ENCODE peak calls at places on chromosomes 1 and 21, in six cellular contexts. One of them, this sample, is unnamed. For H3K27me3, H3K36me3 and H3K9me3, the result is how much of the 10 kb centered on the place peaks cover.

GRCh38 chr21:37532868-37533780 is 166.6 kb downstream of the DYRK1A start:
- DNase-seq in body of pancreas: peak
- DNase-seq in cardiac muscle cell: no peak
- DNase-seq in left ventricle myocardium inferior: no peak
- DNase-seq in CD4-positive, alpha-beta memory T cell: no peak
- DNase-seq in iPS DF 6.9: no peak
- DNase-seq in this sample: peak

GRCh38 chr1:154344977-154345837 is 19.9 kb downstream of the ATP8B2 start:
- DNase-seq in body of pancreas: peak
- DNase-seq in cardiac muscle cell: peak
- DNase-seq in iPS DF 6.9: no peak
- DNase-seq in left ventricle myocardium inferior: no peak
- DNase-seq in CD4-positive, alpha-beta memory T cell: peak
- DNase-seq in this sample: no peak

GRCh38 chr1:76231320-76231719 is 156.8 kb downstream of the ST6GALNAC3 start:
- DNase-seq in CD4-positive, alpha-beta memory T cell: no peak
- DNase-seq in cardiac muscle cell: no peak
- DNase-seq in body of pancreas: no peak
- DNase-seq in iPS DF 6.9: no peak
- DNase-seq in left ventricle myocardium inferior: no peak
- DNase-seq in this sample: no peak

GRCh38 chr1:56516539-56517252 is 62.7 kb downstream of the PLPP3 start:
- DNase-seq in body of pancreas: peak
- DNase-seq in CD4-positive, alpha-beta memory T cell: no peak
- DNase-seq in left ventricle myocardium inferior: no peak
- DNase-seq in iPS DF 6.9: peak
- DNase-seq in cardiac muscle cell: no peak
- DNase-seq in this sample: no peak

GRCh38 chr21:38787461-38788274 is 18.1 kb upstream of the ETS2 start:
- DNase-seq in left ventricle myocardium inferior: no peak
- DNase-seq in iPS DF 6.9: no peak
- DNase-seq in CD4-positive, alpha-beta memory T cell: no peak
- DNase-seq in body of pancreas: peak
- DNase-seq in cardiac muscle cell: no peak
- DNase-seq in this sample: peak

GRCh38 chr1:193700710-193701355 is 514.4 kb upstream of the B3GALT2 start:
- DNase-seq in iPS DF 6.9: no peak
- DNase-seq in CD4-positive, alpha-beta memory T cell: no peak
- DNase-seq in left ventricle myocardium inferior: no peak
- DNase-seq in cardiac muscle cell: no peak
- DNase-seq in body of pancreas: no peak
- DNase-seq in this sample: no peak

GRCh38 chr21:23016617-23017016 is 2018.4 kb downstream of the NCAM2 start:
- DNase-seq in cardiac muscle cell: peak
- DNase-seq in body of pancreas: no peak
- DNase-seq in iPS DF 6.9: no peak
- DNase-seq in CD4-positive, alpha-beta memory T cell: no peak
- DNase-seq in left ventricle myocardium inferior: no peak
- DNase-seq in this sample: no peak

GRCh38 chr1:162349635-162350330 is 26.9 kb downstream of the SPATA46 start:
- DNase-seq in left ventricle myocardium inferior: no peak
- DNase-seq in iPS DF 6.9: no peak
- DNase-seq in cardiac muscle cell: no peak
- DNase-seq in body of pancreas: no peak
- DNase-seq in CD4-positive, alpha-beta memory T cell: no peak
- DNase-seq in this sample: no peak

GRCh38 chr1:160781914-160782689 is 13.9 kb upstream of the LY9 start:
- DNase-seq in CD4-positive, alpha-beta memory T cell: no peak
- DNase-seq in cardiac muscle cell: no peak
- DNase-seq in left ventricle myocardium inferior: no peak
- DNase-seq in body of pancreas: peak
- DNase-seq in iPS DF 6.9: no peak
- DNase-seq in this sample: no peak

GRCh38 chr1:165075725-165076370 is 280.7 kb downstream of the LMX1A start:
- DNase-seq in CD4-positive, alpha-beta memory T cell: no peak
- DNase-seq in iPS DF 6.9: no peak
- DNase-seq in body of pancreas: peak
- DNase-seq in left ventricle myocardium inferior: no peak
- DNase-seq in cardiac muscle cell: peak
- DNase-seq in this sample: no peak

GRCh38 chr1:15621975-15622374 is 4.7 kb downstream of the DDI2 start:
- DNase-seq in iPS DF 6.9: no peak
- DNase-seq in cardiac muscle cell: no peak
- DNase-seq in body of pancreas: no peak
- DNase-seq in CD4-positive, alpha-beta memory T cell: no peak
- DNase-seq in left ventricle myocardium inferior: no peak
- DNase-seq in this sample: no peak

GRCh38 chr1:53078333-53079101 is 16.5 kb downstream of the PODN start:
- DNase-seq in left ventricle myocardium inferior: peak
- DNase-seq in iPS DF 6.9: no peak
- DNase-seq in cardiac muscle cell: no peak
- DNase-seq in CD4-positive, alpha-beta memory T cell: no peak
- DNase-seq in body of pancreas: no peak
- DNase-seq in this sample: peak

GRCh38 chr1:165910764-165911421 is 83.5 kb downstream of the UCK2 start:
- DNase-seq in body of pancreas: peak
- DNase-seq in cardiac muscle cell: no peak
- DNase-seq in iPS DF 6.9: no peak
- DNase-seq in CD4-positive, alpha-beta memory T cell: no peak
- DNase-seq in left ventricle myocardium inferior: peak
- DNase-seq in this sample: peak

GRCh38 chr1:108521990-108522393 is 37.9 kb upstream of the EEIG2 start:
- DNase-seq in iPS DF 6.9: no peak
- DNase-seq in body of pancreas: no peak
- DNase-seq in cardiac muscle cell: no peak
- DNase-seq in left ventricle myocardium inferior: no peak
- DNase-seq in CD4-positive, alpha-beta memory T cell: no peak
- DNase-seq in this sample: no peak

GRCh38 chr1:161226759-161227158 is 899 bp downstream of the TOMM40L start:
- DNase-seq in iPS DF 6.9: no peak
- DNase-seq in CD4-positive, alpha-beta memory T cell: no peak
- DNase-seq in left ventricle myocardium inferior: no peak
- DNase-seq in body of pancreas: no peak
- DNase-seq in cardiac muscle cell: no peak
- DNase-seq in this sample: no peak

GRCh38 chr1:184272178-184272866 is 114.5 kb upstream of the C1orf21 start:
- DNase-seq in cardiac muscle cell: no peak
- DNase-seq in body of pancreas: no peak
- DNase-seq in CD4-positive, alpha-beta memory T cell: no peak
- DNase-seq in iPS DF 6.9: no peak
- DNase-seq in left ventricle myocardium inferior: no peak
- DNase-seq in this sample: no peak

GRCh38 chr1:162003825-162004205 is 19.9 kb downstream of the OLFML2B start:
- DNase-seq in body of pancreas: no peak
- DNase-seq in iPS DF 6.9: no peak
- DNase-seq in cardiac muscle cell: no peak
- DNase-seq in CD4-positive, alpha-beta memory T cell: no peak
- DNase-seq in left ventricle myocardium inferior: no peak
- DNase-seq in this sample: no peak

GRCh38 chr21:46442938-46443337 is 15.8 kb upstream of the DIP2A start:
- DNase-seq in iPS DF 6.9: no peak
- DNase-seq in cardiac muscle cell: no peak
- DNase-seq in body of pancreas: no peak
- DNase-seq in left ventricle myocardium inferior: no peak
- DNase-seq in CD4-positive, alpha-beta memory T cell: no peak
- DNase-seq in this sample: no peak

GRCh38 chr1:2966940-2967725 is 54.1 kb upstream of the ACTRT2 start:
- DNase-seq in CD4-positive, alpha-beta memory T cell: no peak
- DNase-seq in body of pancreas: peak
- DNase-seq in left ventricle myocardium inferior: peak
- DNase-seq in iPS DF 6.9: no peak
- DNase-seq in cardiac muscle cell: no peak
- DNase-seq in this sample: peak

GRCh38 chr1:69657976-69658375 is 90.3 kb downstream of the LRRC7 start:
- DNase-seq in iPS DF 6.9: no peak
- DNase-seq in left ventricle myocardium inferior: no peak
- DNase-seq in cardiac muscle cell: no peak
- DNase-seq in body of pancreas: no peak
- DNase-seq in CD4-positive, alpha-beta memory T cell: no peak
- DNase-seq in this sample: no peak

GRCh38 chr1:31577515-31578191 is 1.3 kb downstream of the TINAGL1 start:
- DNase-seq in CD4-positive, alpha-beta memory T cell: no peak
- DNase-seq in cardiac muscle cell: no peak
- DNase-seq in body of pancreas: no peak
- DNase-seq in iPS DF 6.9: no peak
- DNase-seq in left ventricle myocardium inferior: no peak
- DNase-seq in this sample: no peak

GRCh38 chr1:220347654-220348175 is 75.5 kb upstream of the RAB3GAP2 start:
- DNase-seq in body of pancreas: no peak
- DNase-seq in iPS DF 6.9: no peak
- DNase-seq in left ventricle myocardium inferior: no peak
- DNase-seq in CD4-positive, alpha-beta memory T cell: no peak
- DNase-seq in cardiac muscle cell: no peak
- DNase-seq in this sample: no peak

GRCh38 chr1:22154063-22154462 is 11.2 kb upstream of the WNT4 start:
- DNase-seq in CD4-positive, alpha-beta memory T cell: no peak
- DNase-seq in cardiac muscle cell: no peak
- DNase-seq in iPS DF 6.9: no peak
- DNase-seq in body of pancreas: no peak
- DNase-seq in left ventricle myocardium inferior: no peak
- DNase-seq in this sample: no peak

GRCh38 chr1:63916485-63917360 is 142.9 kb downstream of the ROR1 start:
- DNase-seq in iPS DF 6.9: no peak
- DNase-seq in cardiac muscle cell: no peak
- DNase-seq in CD4-positive, alpha-beta memory T cell: no peak
- DNase-seq in body of pancreas: peak
- DNase-seq in left ventricle myocardium inferior: no peak
- DNase-seq in this sample: no peak

GRCh38 chr21:43193651-43194302 is 25.0 kb downstream of the CRYAA start:
- DNase-seq in CD4-positive, alpha-beta memory T cell: no peak
- DNase-seq in iPS DF 6.9: no peak
- DNase-seq in body of pancreas: no peak
- DNase-seq in left ventricle myocardium inferior: peak
- DNase-seq in cardiac muscle cell: no peak
- DNase-seq in this sample: peak

GRCh38 chr1:211711313-211711712 is 35.9 kb upstream of the NEK2 start:
- DNase-seq in cardiac muscle cell: no peak
- DNase-seq in left ventricle myocardium inferior: no peak
- DNase-seq in CD4-positive, alpha-beta memory T cell: no peak
- DNase-seq in iPS DF 6.9: no peak
- DNase-seq in body of pancreas: no peak
- DNase-seq in this sample: no peak

GRCh38 chr1:61887921-61888564 is 145.8 kb downstream of the PATJ start:
- DNase-seq in body of pancreas: no peak
- DNase-seq in iPS DF 6.9: no peak
- DNase-seq in left ventricle myocardium inferior: peak
- DNase-seq in cardiac muscle cell: no peak
- DNase-seq in CD4-positive, alpha-beta memory T cell: no peak
- DNase-seq in this sample: no peak

GRCh38 chr21:36803801-36804452 is 105.0 kb downstream of the SIM2 start:
- DNase-seq in left ventricle myocardium inferior: no peak
- DNase-seq in iPS DF 6.9: no peak
- DNase-seq in body of pancreas: no peak
- DNase-seq in CD4-positive, alpha-beta memory T cell: no peak
- DNase-seq in cardiac muscle cell: no peak
- DNase-seq in this sample: no peak

GRCh38 chr1:36476945-36477344 is 5.8 kb downstream of the CSF3R start:
- DNase-seq in body of pancreas: no peak
- DNase-seq in iPS DF 6.9: no peak
- DNase-seq in cardiac muscle cell: no peak
- DNase-seq in CD4-positive, alpha-beta memory T cell: no peak
- DNase-seq in left ventricle myocardium inferior: no peak
- DNase-seq in this sample: no peak
- H3K27me3 ChIP-seq in body of pancreas: under half
- H3K27me3 ChIP-seq in iPS DF 6.9: under half
- H3K27me3 ChIP-seq in cardiac muscle cell: under half
- H3K27me3 ChIP-seq in CD4-positive, alpha-beta memory T cell: under half
- H3K27me3 ChIP-seq in left ventricle myocardium inferior: under half
- H3K27me3 ChIP-seq in this sample: under half

DNA sequence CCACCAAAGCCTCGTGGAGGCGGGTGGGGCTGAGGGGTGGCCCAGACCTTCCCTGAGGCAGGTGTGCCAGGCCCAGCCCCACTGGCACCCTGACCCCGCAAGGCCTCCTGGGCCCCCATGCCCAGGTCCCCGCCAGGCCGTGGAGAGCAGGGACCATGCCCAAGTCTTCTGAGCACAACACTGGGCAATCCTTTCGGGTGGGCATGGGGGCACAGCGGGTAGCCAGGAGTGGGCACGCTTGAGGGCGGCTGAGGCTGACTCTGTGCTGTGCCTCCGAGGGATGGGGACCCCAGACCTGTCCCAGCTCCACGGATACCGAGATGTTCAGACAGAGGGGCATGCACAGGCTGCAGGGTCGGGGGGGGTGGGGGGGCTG is 12.9 kb downstream of the CFAP410 start:
- DNase-seq in CD4-positive, alpha-beta memory T cell: no peak
- DNase-seq in cardiac muscle cell: no peak
- DNase-seq in iPS DF 6.9: no peak
- DNase-seq in left ventricle myocardium inferior: no peak
- DNase-seq in body of pancreas: no peak
- DNase-seq in this sample: no peak
- H3K36me3 ChIP-seq in CD4-positive, alpha-beta memory T cell: under half
- H3K36me3 ChIP-seq in cardiac muscle cell: under half
- H3K36me3 ChIP-seq in iPS DF 6.9: under half
- H3K36me3 ChIP-seq in left ventricle myocardium inferior: half or more
- H3K36me3 ChIP-seq in body of pancreas: under half
- H3K36me3 ChIP-seq in this sample: under half

GRCh38 chr1:246989901-246990300 is 18.0 kb downstream of the ZNF695 start:
- DNase-seq in CD4-positive, alpha-beta memory T cell: no peak
- DNase-seq in cardiac muscle cell: no peak
- DNase-seq in body of pancreas: no peak
- DNase-seq in left ventricle myocardium inferior: no peak
- DNase-seq in iPS DF 6.9: no peak
- DNase-seq in this sample: no peak

GRCh38 chr1:246987083-246987690 is 20.7 kb downstream of the ZNF695 start:
- DNase-seq in CD4-positive, alpha-beta memory T cell: no peak
- DNase-seq in iPS DF 6.9: no peak
- DNase-seq in cardiac muscle cell: no peak
- DNase-seq in body of pancreas: no peak
- DNase-seq in left ventricle myocardium inferior: no peak
- DNase-seq in this sample: no peak

GRCh38 chr1:246988316-246988715 is 19.5 kb downstream of the ZNF695 start:
- DNase-seq in body of pancreas: no peak
- DNase-seq in CD4-positive, alpha-beta memory T cell: no peak
- DNase-seq in left ventricle myocardium inferior: no peak
- DNase-seq in iPS DF 6.9: no peak
- DNase-seq in cardiac muscle cell: no peak
- DNase-seq in this sample: no peak
- H3K9me3 ChIP-seq in body of pancreas: under half
- H3K9me3 ChIP-seq in CD4-positive, alpha-beta memory T cell: under half
- H3K9me3 ChIP-seq in left ventricle myocardium inferior: half or more
- H3K9me3 ChIP-seq in iPS DF 6.9: under half
- H3K9me3 ChIP-seq in cardiac muscle cell: under half
- H3K9me3 ChIP-seq in this sample: under half

DNA sequence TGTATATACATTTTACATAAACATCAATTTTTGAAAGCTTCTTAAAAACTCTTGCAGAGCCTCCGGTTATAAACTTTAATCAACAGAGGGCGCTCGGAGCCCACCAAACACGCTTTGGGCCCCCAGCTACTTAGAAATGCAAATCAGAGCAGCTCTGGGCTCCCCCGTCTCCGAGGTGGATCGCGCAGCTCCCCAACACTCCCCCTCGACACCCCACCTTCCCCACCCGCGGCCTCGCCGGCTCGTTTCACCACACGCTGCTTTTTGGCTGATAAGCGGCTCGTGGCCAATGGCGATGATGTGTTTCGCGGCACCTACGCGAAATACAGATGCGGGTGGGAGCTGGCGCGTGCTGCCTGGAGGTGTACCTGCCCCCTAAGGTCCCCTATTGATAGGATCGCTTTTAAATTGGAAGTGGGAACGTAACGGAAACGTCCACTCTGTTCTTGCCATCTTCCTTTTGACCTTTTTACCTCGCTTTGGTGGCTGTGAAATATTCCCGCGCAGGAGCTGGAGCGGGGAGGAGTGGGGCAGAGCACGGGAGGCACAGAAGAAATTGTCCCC is 1.6 kb upstream of the KIF26B start:
- DNase-seq in CD4-positive, alpha-beta memory T cell: peak
- DNase-seq in body of pancreas: peak
- DNase-seq in cardiac muscle cell: peak
- DNase-seq in iPS DF 6.9: no peak
- DNase-seq in left ventricle myocardium inferior: peak
- DNase-seq in this sample: no peak
- H3K27me3 ChIP-seq in CD4-positive, alpha-beta memory T cell: under half
- H3K27me3 ChIP-seq in body of pancreas: under half
- H3K27me3 ChIP-seq in cardiac muscle cell: under half
- H3K27me3 ChIP-seq in iPS DF 6.9: under half
- H3K27me3 ChIP-seq in left ventricle myocardium inferior: half or more
- H3K27me3 ChIP-seq in this sample: under half